ENCODE peak calls at places on chromosomes 7 and 10, in nine cellular contexts. V is uterus, P is adrenal gland, M is heart right ventricle, Z is AG09309, Q is nephron progenitor cell, E is left ventricle myocardium inferior, G is cardiac fibroblast, R is spleen. T is an unnamed sample.

GRCh38 chr7:157010588-157011332 is at the start of gene MNX1:
- DNase-seq in V (no peak), Z (no peak), G (no peak), R (peak; percentile 83), M (no peak), E (peak; percentile 51), P (peak; percentile 35), Q (peak; percentile 81), T (peak; percentile 81)

GRCh38 chr10:44198780-44199097 is 186.2 kb downstream of the CXCL12 start:
- DNase-seq in G (peak; percentile 21), P (no peak), V (peak; percentile 37), M (peak; percentile 36), E (peak; percentile 55), Z (no peak), R (no peak), Q (no peak), T (no peak)

GRCh38 chr7:20013551-20013950 is 203.6 kb downstream of the MACC1 start:
- DNase-seq in Z (no peak), M (no peak), Q (no peak), G (no peak), V (no peak), E (no peak), R (no peak), P (no peak), T (no peak)

GRCh38 chr7:82105463-82105862 is 335.6 kb upstream of the HGF start:
- DNase-seq in Q (no peak), V (no peak), G (peak; percentile 93), M (no peak), Z (no peak), P (no peak), E (no peak), R (no peak), T (peak; percentile 20)

GRCh38 chr10:91788527-91788926 is 9.7 kb upstream of the TNKS2 start:
- DNase-seq in Q (no peak), E (no peak), M (no peak), R (no peak), P (no peak), Z (no peak), V (no peak), G (no peak), T (no peak)

GRCh38 chr10:133318494-133319127 is 9.9 kb downstream of the ZNF511 start:
- DNase-seq in R (peak; percentile 93), P (peak; percentile 77), E (peak; percentile 49), Z (no peak), M (no peak), V (peak; percentile 40), Q (peak; percentile 89), G (peak; percentile 53), T (no peak)

GRCh38 chr7:34057956-34058355 is 152.6 kb downstream of the BMPER start:
- DNase-seq in E (no peak), P (no peak), G (no peak), Q (no peak), R (no peak), M (no peak), V (no peak), Z (no peak), T (no peak)

GRCh38 chr7:131370523-131370968 is 42.9 kb downstream of the MKLN1 start:
- DNase-seq in Z (peak; percentile 2), P (no peak), V (no peak), E (no peak), G (peak; percentile 67), M (no peak), R (no peak), Q (no peak), T (no peak)

GRCh38 chr10:132931258-132931657 is 11.1 kb downstream of the CFAP46 start:
- DNase-seq in E (no peak), V (no peak), Q (no peak), M (no peak), G (no peak), P (no peak), Z (no peak), R (no peak), T (no peak)

GRCh38 chr7:2520131-2520807 is 695 bp downstream of the LFNG start:
- DNase-seq in V (no peak), E (no peak), G (no peak), R (peak; percentile 90), Z (no peak), Q (no peak), M (no peak), P (no peak), T (no peak)

GRCh38 chr7:83162402-83163256 is at the start of gene PCLO:
- DNase-seq in R (peak; percentile 87), P (peak; percentile 91), V (peak; percentile 29), E (peak; percentile 53), Z (no peak), Q (peak; percentile 91), M (peak; percentile 48), G (peak; percentile 19), T (peak; percentile 87)

GRCh38 chr10:120279196-120279595 is 177.8 kb upstream of the PLPP4 start:
- DNase-seq in E (no peak), M (no peak), Z (no peak), Q (no peak), R (no peak), V (no peak), G (no peak), P (no peak), T (no peak)

GRCh38 chr7:131166066-131166465 is 161.6 kb upstream of the MKLN1 start:
- DNase-seq in R (no peak), E (no peak), Q (no peak), Z (peak; percentile 48), M (no peak), G (no peak), P (no peak), V (no peak), T (no peak)

GRCh38 chr7:7529328-7529727 is 6.3 kb downstream of the COL28A1 start:
- DNase-seq in G (no peak), P (no peak), Z (no peak), M (no peak), E (no peak), R (no peak), Q (no peak), V (no peak), T (no peak)

GRCh38 chr7:37510043-37510634 is 61.5 kb upstream of the ELMO1 start:
- DNase-seq in M (no peak), E (no peak), R (no peak), G (peak; percentile 2), P (no peak), V (no peak), Q (no peak), Z (no peak), T (no peak)

GRCh38 chr10:82148764-82149163 is 273.8 kb downstream of the NRG3 start:
- DNase-seq in Q (no peak), E (no peak), V (no peak), P (no peak), Z (no peak), R (no peak), G (no peak), M (no peak), T (no peak)

GRCh38 chr10:82150123-82150900 is 275.3 kb downstream of the NRG3 start:
- DNase-seq in V (no peak), P (peak; percentile 24), Q (peak; percentile 56), E (no peak), G (peak; percentile 71), R (no peak), M (peak; percentile 4), Z (no peak), T (no peak)
- TF ChIP-seq CTCF in V (no peak), P (no peak), Q (peak; percentile 45), E (peak; percentile 12), G (peak; percentile 45), R (no peak), M (peak; percentile 10), Z (no peak), T (no peak)

DNA sequence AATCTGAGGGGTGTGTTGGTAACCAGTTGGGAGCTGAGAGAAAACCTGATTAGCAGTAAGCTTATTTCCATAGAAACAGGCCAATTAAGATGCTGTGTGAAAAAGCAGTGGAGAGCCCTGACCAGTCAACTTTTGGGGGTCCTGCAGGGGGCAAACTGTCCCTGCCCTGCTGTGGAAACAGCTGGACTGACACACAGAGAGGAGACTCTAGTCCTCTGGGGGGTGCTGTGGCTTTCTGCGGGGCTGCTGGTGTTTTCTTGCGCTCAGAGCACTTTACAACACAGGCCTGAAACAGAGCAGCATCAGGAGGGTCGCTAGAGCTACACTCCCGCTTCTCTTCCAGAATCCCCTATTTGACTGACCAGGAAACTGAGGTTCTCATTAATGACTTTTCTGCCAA is 546.9 kb upstream of the GALNT17 start:
- DNase-seq in P (no peak), R (no peak), G (no peak), E (no peak), Z (no peak), Q (no peak), M (no peak), V (no peak), T (no peak)
- TF ChIP-seq CTCF in P (no peak), R (no peak), G (no peak), E (no peak), Z (no peak), Q (no peak), M (no peak), V (no peak), T (no peak)

GRCh38 chr10:32445036-32445435 is 904 bp upstream of the CCDC7 start:
- DNase-seq in E (no peak), Z (no peak), M (no peak), V (no peak), Q (no peak), R (peak; percentile 63), P (no peak), G (peak; percentile 5), T (no peak)

GRCh38 chr10:32446701-32447406 is 914 bp downstream of the CCDC7 start:
- DNase-seq in Z (no peak), E (no peak), R (no peak), M (no peak), P (no peak), Q (no peak), G (no peak), V (no peak), T (no peak)

DNA sequence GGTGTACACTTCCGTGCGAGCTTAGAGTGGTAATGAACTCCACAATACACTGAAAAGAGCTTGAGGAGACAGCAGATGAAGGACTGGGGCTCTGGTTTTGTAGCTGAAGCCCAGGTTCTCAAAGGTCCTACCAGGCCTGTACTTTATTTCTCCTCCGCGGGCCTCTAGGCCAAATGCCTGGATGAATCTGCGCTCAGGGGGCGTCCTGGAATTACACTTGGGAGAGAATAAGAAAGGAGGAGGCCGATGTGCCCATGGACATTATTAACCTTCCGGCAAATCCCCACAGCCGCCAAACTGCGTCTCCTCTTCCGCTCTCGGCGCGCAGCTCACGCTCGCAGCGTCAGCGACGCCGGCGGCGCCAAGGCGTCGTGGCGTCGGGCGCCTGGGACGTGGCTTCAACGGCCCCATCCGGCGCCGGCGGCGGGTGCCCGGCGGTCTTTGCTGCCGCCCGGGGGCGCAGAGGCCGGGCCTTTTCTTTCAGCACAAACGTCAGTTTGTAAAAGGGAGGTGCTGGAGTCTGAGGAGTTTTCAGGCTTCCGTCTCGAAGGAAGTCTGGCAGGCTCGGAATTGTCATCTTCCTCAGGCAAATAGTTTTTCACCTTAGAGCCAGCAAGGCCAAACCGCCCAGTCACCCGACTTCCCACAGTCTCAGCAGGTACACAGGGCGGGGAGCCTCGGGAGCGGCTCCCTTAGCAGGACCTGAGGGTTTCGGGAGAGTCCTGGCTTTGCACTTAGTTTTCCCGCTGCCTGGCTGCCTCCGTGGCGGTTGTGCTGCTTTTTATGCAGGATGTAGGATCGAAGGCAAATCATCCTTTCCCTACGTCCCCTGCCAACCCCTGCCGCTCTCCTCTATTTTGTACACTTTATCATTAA is at the start of gene CCDC7:
- DNase-seq in Q (peak; percentile 74), G (peak; percentile 89), M (peak; percentile 85), V (peak; percentile 82), E (peak; percentile 89), P (peak; percentile 80), Z (peak; percentile 52), R (peak; percentile 97), T (peak; percentile 62)
- TF ChIP-seq CTCF in Q (peak; percentile 2), G (peak; percentile 27), M (peak; percentile 84), V (peak; percentile 38), E (peak; percentile 72), P (peak; percentile 34), Z (peak; percentile 38), R (peak; percentile 41), T (peak; percentile 59)

GRCh38 chr10:76397210-76397881 is 965.9 kb downstream of the LRMDA start:
- DNase-seq in R (no peak), P (peak; percentile 79), G (peak; percentile 76), V (peak; percentile 71), Q (peak; percentile 15), E (peak; percentile 22), M (peak; percentile 30), Z (no peak), T (no peak)
- TF ChIP-seq CTCF in R (no peak), P (no peak), G (no peak), V (no peak), Q (no peak), E (no peak), M (no peak), Z (peak; percentile 15), T (no peak)